ENCODE peak calls at places on chromosomes 6 and 20, in seven cellular contexts. One of them, this sample, is unnamed.

GRCh38 chr6:17602888-17603287 is 2.8 kb downstream of the FAM8A1 start:
- DNase-seq in endodermal cell: no peak
- DNase-seq in CD8-positive, alpha-beta T cell: no peak
- DNase-seq in Peyer's patch: no peak
- DNase-seq in mucosa of descending colon: no peak
- DNase-seq in brain microvascular endothelial cell: no peak
- DNase-seq in GM10248: no peak
- DNase-seq in this sample: no peak

GRCh38 chr6:149508485-149508884 is 23.7 kb upstream of the ZC3H12D start:
- DNase-seq in endodermal cell: no peak
- DNase-seq in CD8-positive, alpha-beta T cell: no peak
- DNase-seq in Peyer's patch: no peak
- DNase-seq in mucosa of descending colon: no peak
- DNase-seq in brain microvascular endothelial cell: no peak
- DNase-seq in GM10248: no peak
- DNase-seq in this sample: no peak

GRCh38 chr20:62583424-62583920 is 58.8 kb upstream of the SLCO4A1 start:
- DNase-seq in endodermal cell: no peak
- DNase-seq in CD8-positive, alpha-beta T cell: no peak
- DNase-seq in Peyer's patch: no peak
- DNase-seq in mucosa of descending colon: no peak
- DNase-seq in brain microvascular endothelial cell: no peak
- DNase-seq in GM10248: no peak
- DNase-seq in this sample: no peak

GRCh38 chr20:51333446-51333845 is 209.1 kb downstream of the NFATC2 start:
- DNase-seq in endodermal cell: no peak
- DNase-seq in CD8-positive, alpha-beta T cell: no peak
- DNase-seq in Peyer's patch: no peak
- DNase-seq in mucosa of descending colon: no peak
- DNase-seq in brain microvascular endothelial cell: no peak
- DNase-seq in GM10248: no peak
- DNase-seq in this sample: no peak

GRCh38 chr6:28977351-28978136 is 27.6 kb downstream of the ZNF311 start:
- DNase-seq in endodermal cell: peak; percentile 79
- DNase-seq in CD8-positive, alpha-beta T cell: peak; percentile 55
- DNase-seq in Peyer's patch: no peak
- DNase-seq in mucosa of descending colon: no peak
- DNase-seq in brain microvascular endothelial cell: peak; percentile 22
- DNase-seq in GM10248: peak; percentile 32
- DNase-seq in this sample: no peak

GRCh38 chr6:112480551-112480950 is 133.4 kb downstream of the RFPL4B start:
- DNase-seq in endodermal cell: no peak
- DNase-seq in CD8-positive, alpha-beta T cell: no peak
- DNase-seq in Peyer's patch: no peak
- DNase-seq in mucosa of descending colon: no peak
- DNase-seq in brain microvascular endothelial cell: no peak
- DNase-seq in GM10248: no peak
- DNase-seq in this sample: no peak

GRCh38 chr20:2086177-2086979 is 15.2 kb upstream of the STK35 start:
- DNase-seq in endodermal cell: no peak
- DNase-seq in CD8-positive, alpha-beta T cell: no peak
- DNase-seq in Peyer's patch: no peak
- DNase-seq in mucosa of descending colon: no peak
- DNase-seq in brain microvascular endothelial cell: no peak
- DNase-seq in GM10248: no peak
- DNase-seq in this sample: no peak

GRCh38 chr6:33797635-33798342 is 6.0 kb downstream of the MLN start:
- DNase-seq in endodermal cell: no peak
- DNase-seq in CD8-positive, alpha-beta T cell: no peak
- DNase-seq in Peyer's patch: no peak
- DNase-seq in mucosa of descending colon: no peak
- DNase-seq in brain microvascular endothelial cell: no peak
- DNase-seq in GM10248: no peak
- DNase-seq in this sample: no peak

GRCh38 chr6:31495580-31495979 is 2.4 kb upstream of the MICB start:
- DNase-seq in endodermal cell: no peak
- DNase-seq in CD8-positive, alpha-beta T cell: no peak
- DNase-seq in Peyer's patch: no peak
- DNase-seq in mucosa of descending colon: no peak
- DNase-seq in brain microvascular endothelial cell: peak; percentile 88
- DNase-seq in GM10248: no peak
- DNase-seq in this sample: no peak

GRCh38 chr6:130900913-130901312 is 73.7 kb downstream of the SMLR1 start:
- DNase-seq in endodermal cell: no peak
- DNase-seq in CD8-positive, alpha-beta T cell: no peak
- DNase-seq in Peyer's patch: no peak
- DNase-seq in mucosa of descending colon: no peak
- DNase-seq in brain microvascular endothelial cell: peak; percentile 81
- DNase-seq in GM10248: no peak
- DNase-seq in this sample: peak; percentile 33

GRCh38 chr6:73129653-73130443 is 95.4 kb downstream of the KHDC1L start:
- DNase-seq in endodermal cell: peak; percentile 96
- DNase-seq in CD8-positive, alpha-beta T cell: peak; percentile 89
- DNase-seq in Peyer's patch: peak; percentile 67
- DNase-seq in mucosa of descending colon: peak; percentile 61
- DNase-seq in brain microvascular endothelial cell: peak; percentile 77
- DNase-seq in GM10248: peak; percentile 66
- DNase-seq in this sample: peak; percentile 72

GRCh38 chr6:155120034-155120433 is 124.9 kb downstream of the TIAM2 start:
- DNase-seq in endodermal cell: peak; percentile 70
- DNase-seq in CD8-positive, alpha-beta T cell: no peak
- DNase-seq in Peyer's patch: no peak
- DNase-seq in mucosa of descending colon: no peak
- DNase-seq in brain microvascular endothelial cell: no peak
- DNase-seq in GM10248: no peak
- DNase-seq in this sample: peak; percentile 78

GRCh38 chr20:54323227-54323734 is 115.4 kb downstream of the PFDN4 start:
- DNase-seq in endodermal cell: no peak
- DNase-seq in CD8-positive, alpha-beta T cell: no peak
- DNase-seq in Peyer's patch: no peak
- DNase-seq in mucosa of descending colon: no peak
- DNase-seq in brain microvascular endothelial cell: no peak
- DNase-seq in GM10248: no peak
- DNase-seq in this sample: no peak

GRCh38 chr20:7038029-7038428 is 270.5 kb downstream of the BMP2 start:
- DNase-seq in endodermal cell: no peak
- DNase-seq in CD8-positive, alpha-beta T cell: no peak
- DNase-seq in Peyer's patch: no peak
- DNase-seq in mucosa of descending colon: no peak
- DNase-seq in brain microvascular endothelial cell: no peak
- DNase-seq in GM10248: no peak
- DNase-seq in this sample: peak; percentile 20

GRCh38 chr6:15062311-15063252 is 183.3 kb upstream of the JARID2 start:
- DNase-seq in endodermal cell: no peak
- DNase-seq in CD8-positive, alpha-beta T cell: no peak
- DNase-seq in Peyer's patch: no peak
- DNase-seq in mucosa of descending colon: no peak
- DNase-seq in brain microvascular endothelial cell: peak; percentile 99
- DNase-seq in GM10248: no peak
- DNase-seq in this sample: peak; percentile 19

GRCh38 chr20:63739129-63740069 is at the start of gene SLC2A4RG:
- DNase-seq in endodermal cell: peak; percentile 83
- DNase-seq in CD8-positive, alpha-beta T cell: peak; percentile 84
- DNase-seq in Peyer's patch: peak; percentile 88
- DNase-seq in mucosa of descending colon: peak; percentile 87
- DNase-seq in brain microvascular endothelial cell: no peak
- DNase-seq in GM10248: peak; percentile 97
- DNase-seq in this sample: no peak

GRCh38 chr20:63741354-63741675 is 1.7 kb downstream of the SLC2A4RG start:
- DNase-seq in endodermal cell: no peak
- DNase-seq in CD8-positive, alpha-beta T cell: no peak
- DNase-seq in Peyer's patch: no peak
- DNase-seq in mucosa of descending colon: no peak
- DNase-seq in brain microvascular endothelial cell: no peak
- DNase-seq in GM10248: no peak
- DNase-seq in this sample: no peak

GRCh38 chr20:63740070-63740500 is 509 bp downstream of the SLC2A4RG start:
- DNase-seq in endodermal cell: no peak
- DNase-seq in CD8-positive, alpha-beta T cell: peak; percentile 76
- DNase-seq in Peyer's patch: peak; percentile 67
- DNase-seq in mucosa of descending colon: peak; percentile 78
- DNase-seq in brain microvascular endothelial cell: no peak
- DNase-seq in GM10248: peak; percentile 65
- DNase-seq in this sample: no peak

GRCh38 chr20:63741676-63742380 is 2.3 kb downstream of the SLC2A4RG start:
- DNase-seq in endodermal cell: peak; percentile 43
- DNase-seq in CD8-positive, alpha-beta T cell: no peak
- DNase-seq in Peyer's patch: no peak
- DNase-seq in mucosa of descending colon: peak; percentile 60
- DNase-seq in brain microvascular endothelial cell: no peak
- DNase-seq in GM10248: peak; percentile 13
- DNase-seq in this sample: no peak

DNA sequence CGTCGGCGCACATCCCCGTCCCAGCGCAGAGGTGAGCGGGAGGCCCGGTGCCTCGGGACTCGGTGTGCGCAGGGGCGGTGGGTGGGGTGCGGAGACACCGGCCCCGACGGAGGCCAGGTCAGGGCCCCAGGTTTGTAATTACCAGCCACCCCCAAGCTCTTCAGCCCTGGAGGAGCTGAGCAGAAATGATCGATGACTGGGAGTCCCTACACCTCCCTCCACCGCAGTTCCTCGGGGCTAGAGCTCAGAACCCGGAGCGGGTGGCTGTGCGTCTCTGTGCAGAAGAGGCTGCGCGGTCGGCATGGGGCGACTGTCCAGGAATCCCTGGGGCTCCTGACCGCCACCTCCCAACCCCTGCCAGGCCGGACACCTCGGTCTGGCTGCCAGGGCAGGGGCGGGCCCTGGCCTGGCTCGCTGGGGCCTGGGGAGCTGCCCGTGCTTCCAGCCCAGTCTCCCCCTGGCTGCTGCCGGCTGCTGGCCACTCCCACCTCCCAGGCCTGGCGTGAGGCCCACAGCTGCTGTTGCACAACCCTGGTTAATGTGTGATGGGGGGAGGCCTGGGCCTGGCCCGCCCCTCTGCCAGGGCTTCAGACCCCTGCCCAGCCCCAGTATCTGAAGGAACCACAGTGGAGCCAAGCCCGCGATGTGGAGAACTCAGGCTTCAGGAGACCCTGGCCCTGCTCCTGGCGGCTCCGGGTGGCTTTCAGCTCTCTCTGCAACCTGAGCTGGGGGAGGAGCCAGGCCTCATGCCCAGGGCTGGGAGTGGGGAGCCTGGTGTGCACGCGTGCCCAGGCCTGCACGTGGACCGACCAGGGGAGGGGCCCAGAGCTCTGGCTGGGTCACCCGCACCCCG is 1.2 kb downstream of the SLC2A4RG start:
- DNase-seq in endodermal cell: peak; percentile 90
- DNase-seq in CD8-positive, alpha-beta T cell: no peak
- DNase-seq in Peyer's patch: peak; percentile 93
- DNase-seq in mucosa of descending colon: peak; percentile 92
- DNase-seq in brain microvascular endothelial cell: peak; percentile 76
- DNase-seq in GM10248: peak; percentile 65
- DNase-seq in this sample: peak; percentile 70
- TF ChIP-seq CTCF in endodermal cell: peak; percentile 42
- TF ChIP-seq CTCF in CD8-positive, alpha-beta T cell: no peak
- TF ChIP-seq CTCF in Peyer's patch: peak; percentile 52
- TF ChIP-seq CTCF in mucosa of descending colon: no peak
- TF ChIP-seq CTCF in brain microvascular endothelial cell: peak; percentile 43
- TF ChIP-seq CTCF in GM10248: no peak
- TF ChIP-seq CTCF in this sample: peak; percentile 23

DNA sequence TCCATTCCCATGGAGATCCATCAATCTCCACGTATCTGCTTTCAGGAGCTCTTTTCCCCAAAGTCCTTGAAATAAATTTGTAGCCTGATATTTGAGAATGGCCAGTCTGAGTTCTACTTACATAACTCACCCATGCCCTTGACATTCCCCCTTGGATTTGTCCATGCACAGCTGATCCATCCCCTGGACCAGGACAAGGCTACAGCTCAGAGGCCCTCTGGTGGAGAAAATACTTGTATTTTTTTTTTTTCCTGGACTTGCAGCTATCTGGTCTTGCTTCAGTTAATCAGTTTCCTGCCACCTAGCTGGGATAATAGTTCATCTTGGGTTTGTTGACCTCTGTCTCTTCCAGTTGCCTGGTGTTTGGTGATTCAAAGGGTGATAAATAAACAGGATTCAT is 467.6 kb downstream of the DHX35 start:
- DNase-seq in endodermal cell: no peak
- DNase-seq in CD8-positive, alpha-beta T cell: no peak
- DNase-seq in Peyer's patch: no peak
- DNase-seq in mucosa of descending colon: no peak
- DNase-seq in brain microvascular endothelial cell: no peak
- DNase-seq in GM10248: no peak
- DNase-seq in this sample: no peak
- TF ChIP-seq CTCF in endodermal cell: peak; percentile 77
- TF ChIP-seq CTCF in CD8-positive, alpha-beta T cell: no peak
- TF ChIP-seq CTCF in Peyer's patch: peak; percentile 47
- TF ChIP-seq CTCF in mucosa of descending colon: no peak
- TF ChIP-seq CTCF in brain microvascular endothelial cell: no peak
- TF ChIP-seq CTCF in GM10248: no peak
- TF ChIP-seq CTCF in this sample: peak; percentile 25

GRCh38 chr20:49186535-49187329 is 1.4 kb downstream of the STAU1 start:
- DNase-seq in endodermal cell: peak; percentile 58
- DNase-seq in CD8-positive, alpha-beta T cell: peak; percentile 69
- DNase-seq in Peyer's patch: peak; percentile 68
- DNase-seq in mucosa of descending colon: peak; percentile 58
- DNase-seq in brain microvascular endothelial cell: peak; percentile 52
- DNase-seq in GM10248: peak; percentile 63
- DNase-seq in this sample: peak; percentile 18

GRCh38 chr20:49181265-49181877 is 6.8 kb downstream of the STAU1 start:
- DNase-seq in endodermal cell: no peak
- DNase-seq in CD8-positive, alpha-beta T cell: no peak
- DNase-seq in Peyer's patch: no peak
- DNase-seq in mucosa of descending colon: no peak
- DNase-seq in brain microvascular endothelial cell: no peak
- DNase-seq in GM10248: no peak
- DNase-seq in this sample: no peak

GRCh38 chr20:49184691-49185070 is 3.5 kb downstream of the STAU1 start:
- DNase-seq in endodermal cell: no peak
- DNase-seq in CD8-positive, alpha-beta T cell: no peak
- DNase-seq in Peyer's patch: no peak
- DNase-seq in mucosa of descending colon: no peak
- DNase-seq in brain microvascular endothelial cell: no peak
- DNase-seq in GM10248: no peak
- DNase-seq in this sample: no peak

GRCh38 chr20:49185071-49185757 is 2.9 kb downstream of the STAU1 start:
- DNase-seq in endodermal cell: no peak
- DNase-seq in CD8-positive, alpha-beta T cell: no peak
- DNase-seq in Peyer's patch: no peak
- DNase-seq in mucosa of descending colon: no peak
- DNase-seq in brain microvascular endothelial cell: no peak
- DNase-seq in GM10248: no peak
- DNase-seq in this sample: no peak

DNA sequence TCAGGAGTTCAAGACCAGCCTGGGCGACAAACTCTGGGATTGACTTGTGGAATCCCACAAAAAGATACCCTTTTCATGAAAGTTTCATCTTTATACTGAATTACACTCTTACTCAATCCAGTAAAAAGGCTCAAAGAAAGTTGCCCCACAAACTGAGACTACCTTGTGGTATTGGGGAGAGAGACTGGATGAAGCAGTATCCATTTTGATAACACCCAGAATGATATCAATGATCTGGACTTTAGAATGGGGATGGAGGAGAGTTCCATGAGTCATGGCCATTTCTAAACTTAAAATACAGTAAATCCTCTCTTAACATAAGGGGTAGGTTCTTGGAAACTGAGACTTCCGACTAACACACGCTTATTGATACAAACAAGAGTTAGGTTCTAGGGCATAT is 4.7 kb downstream of the STAU1 start:
- DNase-seq in endodermal cell: no peak
- DNase-seq in CD8-positive, alpha-beta T cell: no peak
- DNase-seq in Peyer's patch: no peak
- DNase-seq in mucosa of descending colon: no peak
- DNase-seq in brain microvascular endothelial cell: no peak
- DNase-seq in GM10248: no peak
- DNase-seq in this sample: no peak
- TF ChIP-seq CTCF in endodermal cell: no peak
- TF ChIP-seq CTCF in CD8-positive, alpha-beta T cell: no peak
- TF ChIP-seq CTCF in Peyer's patch: no peak
- TF ChIP-seq CTCF in mucosa of descending colon: no peak
- TF ChIP-seq CTCF in brain microvascular endothelial cell: no peak
- TF ChIP-seq CTCF in GM10248: no peak
- TF ChIP-seq CTCF in this sample: no peak

GRCh38 chr6:120405947-120406346 is 928.3 kb downstream of the TBC1D32 start:
- DNase-seq in endodermal cell: peak; percentile 72
- DNase-seq in CD8-positive, alpha-beta T cell: no peak
- DNase-seq in Peyer's patch: no peak
- DNase-seq in mucosa of descending colon: no peak
- DNase-seq in brain microvascular endothelial cell: no peak
- DNase-seq in GM10248: no peak
- DNase-seq in this sample: no peak
- TF ChIP-seq CTCF in endodermal cell: peak; percentile 80
- TF ChIP-seq CTCF in CD8-positive, alpha-beta T cell: no peak
- TF ChIP-seq CTCF in Peyer's patch: no peak
- TF ChIP-seq CTCF in mucosa of descending colon: no peak
- TF ChIP-seq CTCF in brain microvascular endothelial cell: peak; percentile 13
- TF ChIP-seq CTCF in GM10248: no peak
- TF ChIP-seq CTCF in this sample: peak; percentile 34